ENCODE peak calls at places on chromosomes 16 and 17, in four cellular contexts. L is esophagus muscularis mucosa, W is A549, R is HepG2. S is an unnamed sample.

GRCh38 chr17:76154935-76155845 is 14.1 kb upstream of the FOXJ1 start:
- DNase-seq in L (no peak), W (no peak), R (no peak), S (no peak)

GRCh38 chr16:19089410-19089955 is 22.1 kb downstream of the COQ7 start:
- DNase-seq in L (no peak), W (no peak), R (no peak), S (no peak)

GRCh38 chr16:7331997-7332396 is 648 bp upstream of the RBFOX1 start:
- DNase-seq in L (no peak), W (no peak), R (no peak), S (no peak)

GRCh38 chr17:30345527-30346075 is 11.7 kb upstream of the TMIGD1 start:
- DNase-seq in L (peak; percentile 72), W (no peak), R (peak; percentile 71), S (no peak)

GRCh38 chr17:78341559-78342437 is 18.1 kb downstream of the SOCS3 start:
- DNase-seq in L (no peak), W (peak; percentile 77), R (no peak), S (peak; percentile 79)

GRCh38 chr16:4505356-4506153 is 29.4 kb downstream of the HMOX2 start:
- DNase-seq in L (no peak), W (no peak), R (no peak), S (peak; percentile 54)

GRCh38 chr16:11946433-11946832 is 4.6 kb upstream of the NPIPB2 start:
- DNase-seq in L (no peak), W (no peak), R (no peak), S (no peak)

GRCh38 chr17:56176101-56176500 is 22.8 kb downstream of the ANKFN1 start:
- DNase-seq in L (no peak), W (no peak), R (no peak), S (no peak)

GRCh38 chr17:67376509-67376891 is 581 bp upstream of the PITPNC1 start:
- DNase-seq in L (no peak), W (no peak), R (no peak), S (peak; percentile 43)

GRCh38 chr16:51290410-51290809 is 139.3 kb upstream of the SALL1 start:
- DNase-seq in L (no peak), W (no peak), R (no peak), S (no peak)

GRCh38 chr16:25009822-25010221 is 5.3 kb downstream of the ARHGAP17 start:
- DNase-seq in L (no peak), W (no peak), R (no peak), S (no peak)

GRCh38 chr17:78655251-78655940 is 78.2 kb upstream of the DNAH17 start:
- DNase-seq in L (no peak), W (no peak), R (no peak), S (no peak)

GRCh38 chr16:58614212-58614611 is 15.4 kb downstream of the CNOT1 start:
- DNase-seq in L (no peak), W (no peak), R (no peak), S (no peak)

GRCh38 chr17:15123593-15124590 is 141.2 kb downstream of the PMP22 start:
- DNase-seq in L (no peak), W (no peak), R (no peak), S (no peak)

GRCh38 chr17:20086416-20087074 is 77.4 kb downstream of the SPECC1 start:
- DNase-seq in L (no peak), W (no peak), R (no peak), S (no peak)

DNA sequence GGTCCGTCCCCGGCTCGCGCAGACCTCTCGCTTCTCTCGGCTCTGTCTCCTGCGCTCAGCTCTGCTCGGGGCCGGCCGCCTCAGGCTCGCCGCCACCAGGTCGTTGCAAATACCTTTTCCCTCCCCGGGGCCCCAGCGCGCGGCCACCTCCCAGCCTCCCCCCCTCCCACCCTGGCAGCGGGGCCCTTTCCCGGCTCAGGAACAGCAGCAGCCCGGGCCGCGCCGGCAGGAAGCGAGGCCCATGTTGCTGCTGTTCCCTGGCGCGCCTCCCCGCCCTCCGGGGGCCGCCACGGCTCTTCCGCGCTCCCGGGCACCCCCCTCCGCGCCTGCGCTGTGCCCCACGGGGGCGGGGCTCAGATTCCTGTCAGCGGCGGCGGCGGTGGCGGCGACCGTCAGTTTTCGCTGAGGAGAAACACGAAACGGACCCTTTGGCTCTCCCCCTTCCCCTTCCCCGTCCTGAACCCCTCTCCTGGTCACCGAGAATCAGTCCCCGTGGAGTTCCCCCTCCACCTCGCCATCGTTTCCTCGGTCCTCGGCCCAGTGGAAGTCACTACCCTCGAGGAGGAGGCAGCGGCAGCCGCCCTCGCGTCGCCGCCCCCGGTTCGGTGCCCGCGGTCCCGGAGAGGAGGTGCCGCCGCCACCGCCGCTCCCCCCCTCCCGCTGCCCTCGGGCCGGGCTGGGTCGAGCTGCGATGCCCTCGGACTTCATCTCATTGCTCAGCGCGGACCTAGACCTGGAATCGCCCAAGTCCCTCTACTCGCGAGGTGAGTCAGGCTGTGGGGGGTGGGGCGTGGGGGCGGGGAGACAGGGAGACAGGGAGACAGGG is at the start of gene NFAT5:
- DNase-seq in L (peak; percentile 96), W (peak; percentile 87), R (peak; percentile 92), S (peak; percentile 92)
- TF ChIP-seq EP300 in L (no peak), W (no peak), R (peak; percentile 100), S (no peak)

GRCh38 chr17:35404360-35404759 is 27.9 kb downstream of the SLFN12 start:
- DNase-seq in L (no peak), W (peak; percentile 11), R (peak; percentile 8), S (no peak)
- TF ChIP-seq CTCF in L (no peak), W (no peak), R (no peak), S (no peak)

GRCh38 chr17:40540448-40540847 is 24.8 kb downstream of the CCR7 start:
- DNase-seq in L (no peak), W (no peak), R (no peak), S (no peak)
- H3K27ac ChIP-seq in L (peak overlapping the region; percentile 90), W (peak overlapping the region; percentile 99), R (no peak overlapping the region), S (peak overlapping the region; percentile 94)

GRCh38 chr17:32625971-32626370 is 139.2 kb downstream of the CDK5R1 start:
- DNase-seq in L (no peak), W (no peak), R (no peak), S (peak; percentile 28)
- TF ChIP-seq EP300 in L (no peak), W (no peak), R (no peak), S (no peak)

DNA sequence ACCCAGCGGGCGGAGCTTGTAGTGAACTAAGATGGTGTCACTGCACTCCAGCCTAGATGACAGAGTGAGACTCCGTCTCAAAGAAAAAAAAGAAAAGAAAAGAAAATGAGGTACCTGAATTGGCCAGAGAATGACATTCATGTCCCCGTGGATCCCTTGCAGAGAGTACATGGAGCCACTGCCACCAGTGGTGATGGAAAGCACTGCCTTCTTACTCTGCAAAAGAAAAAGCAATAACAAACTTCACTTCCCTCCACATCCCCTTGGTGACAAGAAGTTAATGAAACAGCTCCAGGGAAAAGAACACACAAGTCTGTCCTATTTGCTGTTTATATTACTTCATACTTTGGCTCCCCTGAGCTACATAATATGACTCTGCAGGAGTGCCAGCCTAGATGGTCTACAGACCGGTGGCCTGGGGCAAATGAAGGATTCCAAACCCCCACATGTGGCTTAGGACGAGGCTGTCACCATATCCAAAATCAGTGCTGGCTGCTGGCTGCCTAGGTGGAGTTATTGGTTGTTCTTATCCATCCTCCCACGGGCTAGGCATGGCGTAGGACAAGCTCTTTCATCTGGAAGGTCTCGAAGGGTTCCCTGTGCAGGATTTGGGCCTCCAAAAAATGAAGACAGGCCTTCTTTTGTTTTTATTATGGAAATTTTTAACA is 13.3 kb downstream of the NQO1 start:
- DNase-seq in L (peak; percentile 55), W (no peak), R (no peak), S (no peak)
- TF ChIP-seq CTCF in L (peak; percentile 29), W (no peak), R (no peak), S (no peak)

GRCh38 chr16:71930993-71931392 is 35.7 kb downstream of the IST1 start:
- DNase-seq in L (no peak), W (no peak), R (no peak), S (no peak)
- H3K27ac ChIP-seq in L (no peak overlapping the region), W (no peak overlapping the region), R (no peak overlapping the region), S (no peak overlapping the region)

DNA sequence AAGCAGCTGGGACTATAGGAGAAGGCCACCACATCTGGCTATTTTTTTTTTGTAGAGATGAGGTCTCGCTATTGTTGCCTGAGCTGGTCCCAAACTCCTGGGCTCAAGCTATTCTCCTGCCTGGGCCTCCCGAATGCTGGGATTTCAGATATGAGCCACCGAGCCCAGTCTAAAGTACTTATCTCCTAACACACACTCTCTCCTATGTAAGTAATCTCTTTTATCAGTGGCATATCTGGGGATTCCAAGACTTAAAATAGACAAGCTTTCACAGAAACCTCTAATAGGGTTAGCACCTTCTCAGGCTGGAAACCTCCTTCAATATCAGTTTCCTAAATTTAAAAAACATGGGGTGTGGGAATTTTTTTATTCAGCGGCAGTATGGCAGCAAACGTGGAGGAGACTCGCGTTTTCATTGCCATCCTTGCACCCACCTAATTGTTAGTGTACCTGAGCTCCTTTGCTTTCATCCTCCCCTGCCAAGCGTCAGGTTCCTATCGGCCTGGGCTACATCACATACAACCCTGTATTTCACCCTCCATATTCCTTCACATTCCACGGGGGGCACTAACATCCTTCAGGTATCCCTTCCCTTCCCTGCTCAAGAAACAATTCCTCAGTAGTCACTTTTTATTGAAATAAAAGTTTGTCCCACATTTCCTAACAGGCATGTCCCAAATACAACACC is 1.1 kb downstream of the EZH1 start:
- DNase-seq in L (no peak), W (no peak), R (no peak), S (no peak)
- TF ChIP-seq EP300 in L (no peak), W (no peak), R (no peak), S (no peak)

GRCh38 chr17:74394977-74395376 is 27.7 kb downstream of the GPR142 start:
- DNase-seq in L (no peak), W (peak; percentile 27), R (no peak), S (peak; percentile 72)
- TF ChIP-seq CTCF in L (no peak), W (no peak), R (no peak), S (no peak)